ENCODE peak calls at places on chromosomes 6 and 20, in five cellular contexts. N, O, U, H and X are unnamed samples.

GRCh38 chr20:48189177-48189576 is 403.9 kb upstream of the SULF2 start:
- DNase-seq in H (no peak), O (peak), N (no peak), U (no peak), X (peak)

GRCh38 chr20:54105653-54106052 is 35.3 kb upstream of the BCAS1 start:
- DNase-seq in O (no peak), H (no peak), N (no peak), U (no peak), X (no peak)

GRCh38 chr6:140779341-140779740 is 1353.4 kb upstream of the GJE1 start:
- DNase-seq in H (no peak), N (no peak), O (peak), U (no peak), X (no peak)

GRCh38 chr20:34872604-34873224 is at the start of gene GGT7:
- DNase-seq in O (peak), N (peak), U (peak), H (peak), X (peak)

GRCh38 chr20:24469116-24470030 is at the start of gene SYNDIG1:
- DNase-seq in U (no peak), N (peak), H (no peak), O (peak), X (peak)

GRCh38 chr6:39225946-39226437 is 3.3 kb downstream of the KCNK5 start:
- DNase-seq in N (no peak), H (no peak), O (no peak), U (no peak), X (no peak)

GRCh38 chr6:15439410-15440022 is 193.6 kb downstream of the JARID2 start:
- DNase-seq in H (no peak), N (no peak), U (no peak), O (no peak), X (no peak)

GRCh38 chr6:138509371-138509770 is 10.1 kb upstream of the NHSL1 start:
- DNase-seq in H (peak), N (no peak), O (peak), U (no peak), X (peak)

GRCh38 chr6:34051339-34051919 is 94.5 kb downstream of the GRM4 start:
- DNase-seq in H (no peak), N (no peak), O (no peak), U (no peak), X (no peak)

GRCh38 chr20:57264908-57265648 is 1.4 kb downstream of the BMP7 start:
- DNase-seq in N (peak), O (no peak), U (no peak), H (no peak), X (no peak)

GRCh38 chr6:110944681-110945151 is 13.8 kb upstream of the GTF3C6 start:
- DNase-seq in O (peak), U (no peak), N (no peak), H (no peak), X (peak)

GRCh38 chr6:129432738-129433137 is 277.2 kb downstream of the ARHGAP18 start:
- DNase-seq in N (no peak), U (no peak), O (no peak), H (no peak), X (peak)
- TF ChIP-seq CTCF in N (no peak), U (no peak), O (peak), H (no peak), X (peak)

GRCh38 chr20:40691566-40692239 is 2.7 kb upstream of the MAFB start:
- DNase-seq in U (no peak), H (no peak), N (no peak), O (no peak), X (no peak)

GRCh38 chr20:40690836-40691565 is 2.0 kb upstream of the MAFB start:
- DNase-seq in N (no peak), H (peak), U (no peak), O (no peak), X (no peak)

GRCh38 chr20:40689100-40689942 is at the start of gene MAFB:
- DNase-seq in U (peak), H (peak), N (peak), O (peak), X (peak)

GRCh38 chr20:40688129-40689099 is 622 bp downstream of the MAFB start:
- DNase-seq in O (peak), H (peak), N (peak), U (no peak), X (no peak)

GRCh38 chr20:40689943-40690835 is 1.2 kb upstream of the MAFB start:
- DNase-seq in U (peak), O (peak), N (peak), H (peak), X (peak)
- TF ChIP-seq CTCF in U (peak), O (peak), N (peak), H (peak), X (peak)

GRCh38 chr20:6122873-6123649 is at the start of gene FERMT1:
- DNase-seq in O (peak), N (no peak), H (peak), U (no peak), X (peak)
- TF ChIP-seq CTCF in O (peak), N (no peak), H (no peak), U (no peak), X (no peak)

GRCh38 chr20:50338479-50339195 is 148.0 kb downstream of the CEBPB start:
- DNase-seq in N (no peak), H (peak), U (no peak), O (no peak), X (peak)
- TF ChIP-seq CTCF in N (no peak), H (no peak), U (no peak), O (no peak), X (no peak)

DNA sequence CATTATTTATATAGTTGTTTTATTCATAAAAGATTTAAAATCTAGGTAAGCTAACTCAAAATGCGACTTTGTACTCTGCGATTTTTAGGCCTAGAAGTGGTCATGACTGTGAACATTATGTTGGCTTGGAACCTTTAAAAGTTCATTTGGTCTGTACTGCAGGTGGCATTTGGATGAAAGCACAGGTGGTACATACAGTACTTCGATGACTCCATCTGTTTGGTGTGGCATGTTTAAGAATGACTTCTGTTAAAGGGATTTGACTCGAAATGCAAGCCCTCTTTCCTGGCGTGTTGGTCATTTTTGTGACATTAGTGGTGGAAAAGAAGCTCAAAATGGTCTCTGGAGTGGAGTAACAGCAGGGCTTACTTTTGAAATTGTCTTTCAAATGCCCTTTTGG is 118.1 kb downstream of the UST start:
- DNase-seq in O (no peak), N (no peak), U (no peak), H (no peak), X (no peak)
- TF ChIP-seq CTCF in O (no peak), N (no peak), U (no peak), H (no peak), X (no peak)

GRCh38 chr6:3311798-3312197 is 53.1 kb downstream of the PSMG4 start:
- DNase-seq in N (peak), U (no peak), H (no peak), O (no peak), X (no peak)
- TF ChIP-seq CTCF in N (no peak), U (no peak), H (no peak), O (no peak), X (no peak)